ENCODE peak calls at places on chromosomes 13 and 19, in eight cellular contexts. One of them, this sample, is unnamed.

GRCh38 chr19:34851277-34851804 is 75.4 kb upstream of the ZNF30 start:
- DNase-seq in Right ventricle myocardium inferior: no peak
- DNase-seq in progenitor cell of endocrine pancreas: no peak
- DNase-seq in stimulated activated CD4-positive, alpha-beta T cell treated with anti-CD3 and anti-CD28 coated beads, Interleukin-1b, Interleukin-23, amount 100 ng/mL, for 24 hours: no peak
- DNase-seq in RWPE1: peak
- DNase-seq in fibroblast of mammary gland: no peak
- DNase-seq in PC-3: peak
- DNase-seq in fibroblast of gingiva: no peak
- DNase-seq in this sample: no peak

GRCh38 chr13:89380101-89380500 is 1708.9 kb downstream of the SLITRK5 start:
- DNase-seq in Right ventricle myocardium inferior: no peak
- DNase-seq in progenitor cell of endocrine pancreas: no peak
- DNase-seq in stimulated activated CD4-positive, alpha-beta T cell treated with anti-CD3 and anti-CD28 coated beads, Interleukin-1b, Interleukin-23, amount 100 ng/mL, for 24 hours: no peak
- DNase-seq in RWPE1: peak
- DNase-seq in fibroblast of mammary gland: no peak
- DNase-seq in PC-3: peak
- DNase-seq in fibroblast of gingiva: no peak
- DNase-seq in this sample: no peak

GRCh38 chr19:49065905-49066512 is 1.4 kb upstream of the NTF4 start:
- DNase-seq in Right ventricle myocardium inferior: no peak
- DNase-seq in progenitor cell of endocrine pancreas: no peak
- DNase-seq in stimulated activated CD4-positive, alpha-beta T cell treated with anti-CD3 and anti-CD28 coated beads, Interleukin-1b, Interleukin-23, amount 100 ng/mL, for 24 hours: no peak
- DNase-seq in RWPE1: no peak
- DNase-seq in fibroblast of mammary gland: no peak
- DNase-seq in PC-3: no peak
- DNase-seq in fibroblast of gingiva: no peak
- DNase-seq in this sample: no peak

GRCh38 chr19:55452381-55453325 is 8.8 kb downstream of the ISOC2 start:
- DNase-seq in Right ventricle myocardium inferior: peak
- DNase-seq in progenitor cell of endocrine pancreas: peak
- DNase-seq in stimulated activated CD4-positive, alpha-beta T cell treated with anti-CD3 and anti-CD28 coated beads, Interleukin-1b, Interleukin-23, amount 100 ng/mL, for 24 hours: no peak
- DNase-seq in RWPE1: peak
- DNase-seq in fibroblast of mammary gland: peak
- DNase-seq in PC-3: peak
- DNase-seq in fibroblast of gingiva: peak
- DNase-seq in this sample: peak

GRCh38 chr19:48196933-48197665 is 26.6 kb downstream of the ZSWIM9 start:
- DNase-seq in Right ventricle myocardium inferior: no peak
- DNase-seq in progenitor cell of endocrine pancreas: no peak
- DNase-seq in stimulated activated CD4-positive, alpha-beta T cell treated with anti-CD3 and anti-CD28 coated beads, Interleukin-1b, Interleukin-23, amount 100 ng/mL, for 24 hours: no peak
- DNase-seq in RWPE1: no peak
- DNase-seq in fibroblast of mammary gland: peak
- DNase-seq in PC-3: no peak
- DNase-seq in fibroblast of gingiva: no peak
- DNase-seq in this sample: no peak

GRCh38 chr19:50821248-50821612 is 2.4 kb downstream of the KLK1 start:
- DNase-seq in Right ventricle myocardium inferior: no peak
- DNase-seq in progenitor cell of endocrine pancreas: no peak
- DNase-seq in stimulated activated CD4-positive, alpha-beta T cell treated with anti-CD3 and anti-CD28 coated beads, Interleukin-1b, Interleukin-23, amount 100 ng/mL, for 24 hours: no peak
- DNase-seq in RWPE1: no peak
- DNase-seq in fibroblast of mammary gland: no peak
- DNase-seq in PC-3: no peak
- DNase-seq in fibroblast of gingiva: no peak
- DNase-seq in this sample: no peak

GRCh38 chr13:24230428-24231072 is 70.0 kb downstream of the SPATA13 start:
- DNase-seq in Right ventricle myocardium inferior: no peak
- DNase-seq in progenitor cell of endocrine pancreas: no peak
- DNase-seq in stimulated activated CD4-positive, alpha-beta T cell treated with anti-CD3 and anti-CD28 coated beads, Interleukin-1b, Interleukin-23, amount 100 ng/mL, for 24 hours: no peak
- DNase-seq in RWPE1: no peak
- DNase-seq in fibroblast of mammary gland: no peak
- DNase-seq in PC-3: no peak
- DNase-seq in fibroblast of gingiva: no peak
- DNase-seq in this sample: no peak

GRCh38 chr19:46786236-46787039 is 2.0 kb downstream of the SLC1A5 start:
- DNase-seq in Right ventricle myocardium inferior: peak
- DNase-seq in progenitor cell of endocrine pancreas: no peak
- DNase-seq in stimulated activated CD4-positive, alpha-beta T cell treated with anti-CD3 and anti-CD28 coated beads, Interleukin-1b, Interleukin-23, amount 100 ng/mL, for 24 hours: peak
- DNase-seq in RWPE1: peak
- DNase-seq in fibroblast of mammary gland: peak
- DNase-seq in PC-3: peak
- DNase-seq in fibroblast of gingiva: peak
- DNase-seq in this sample: no peak

GRCh38 chr13:34107814-34108213 is 289.9 kb downstream of the RFC3 start:
- DNase-seq in Right ventricle myocardium inferior: no peak
- DNase-seq in progenitor cell of endocrine pancreas: no peak
- DNase-seq in stimulated activated CD4-positive, alpha-beta T cell treated with anti-CD3 and anti-CD28 coated beads, Interleukin-1b, Interleukin-23, amount 100 ng/mL, for 24 hours: no peak
- DNase-seq in RWPE1: peak
- DNase-seq in fibroblast of mammary gland: peak
- DNase-seq in PC-3: no peak
- DNase-seq in fibroblast of gingiva: no peak
- DNase-seq in this sample: no peak

GRCh38 chr19:10662384-10663251 is 8.5 kb downstream of the ILF3 start:
- DNase-seq in Right ventricle myocardium inferior: no peak
- DNase-seq in progenitor cell of endocrine pancreas: no peak
- DNase-seq in stimulated activated CD4-positive, alpha-beta T cell treated with anti-CD3 and anti-CD28 coated beads, Interleukin-1b, Interleukin-23, amount 100 ng/mL, for 24 hours: no peak
- DNase-seq in RWPE1: no peak
- DNase-seq in fibroblast of mammary gland: peak
- DNase-seq in PC-3: no peak
- DNase-seq in fibroblast of gingiva: peak
- DNase-seq in this sample: no peak

GRCh38 chr19:34480971-34481821 is at the start of gene WTIP:
- DNase-seq in Right ventricle myocardium inferior: peak
- DNase-seq in progenitor cell of endocrine pancreas: peak
- DNase-seq in stimulated activated CD4-positive, alpha-beta T cell treated with anti-CD3 and anti-CD28 coated beads, Interleukin-1b, Interleukin-23, amount 100 ng/mL, for 24 hours: no peak
- DNase-seq in RWPE1: peak
- DNase-seq in fibroblast of mammary gland: peak
- DNase-seq in PC-3: peak
- DNase-seq in fibroblast of gingiva: peak
- DNase-seq in this sample: peak

GRCh38 chr19:1138121-1138520 is 34.3 kb downstream of the GPX4 start:
- DNase-seq in Right ventricle myocardium inferior: no peak
- DNase-seq in progenitor cell of endocrine pancreas: no peak
- DNase-seq in stimulated activated CD4-positive, alpha-beta T cell treated with anti-CD3 and anti-CD28 coated beads, Interleukin-1b, Interleukin-23, amount 100 ng/mL, for 24 hours: no peak
- DNase-seq in RWPE1: no peak
- DNase-seq in fibroblast of mammary gland: no peak
- DNase-seq in PC-3: no peak
- DNase-seq in fibroblast of gingiva: no peak
- DNase-seq in this sample: no peak

GRCh38 chr13:97567510-97568243 is 133.7 kb downstream of the RAP2A start:
- DNase-seq in Right ventricle myocardium inferior: no peak
- DNase-seq in progenitor cell of endocrine pancreas: no peak
- DNase-seq in stimulated activated CD4-positive, alpha-beta T cell treated with anti-CD3 and anti-CD28 coated beads, Interleukin-1b, Interleukin-23, amount 100 ng/mL, for 24 hours: no peak
- DNase-seq in RWPE1: peak
- DNase-seq in fibroblast of mammary gland: peak
- DNase-seq in PC-3: peak
- DNase-seq in fibroblast of gingiva: peak
- DNase-seq in this sample: no peak

GRCh38 chr13:48892311-48892710 is 83.4 kb upstream of the FNDC3A start:
- DNase-seq in Right ventricle myocardium inferior: no peak
- DNase-seq in progenitor cell of endocrine pancreas: no peak
- DNase-seq in stimulated activated CD4-positive, alpha-beta T cell treated with anti-CD3 and anti-CD28 coated beads, Interleukin-1b, Interleukin-23, amount 100 ng/mL, for 24 hours: no peak
- DNase-seq in RWPE1: peak
- DNase-seq in fibroblast of mammary gland: peak
- DNase-seq in PC-3: peak
- DNase-seq in fibroblast of gingiva: peak
- DNase-seq in this sample: no peak

GRCh38 chr13:114323349-114323748 is 9.0 kb downstream of the CHAMP1 start:
- DNase-seq in Right ventricle myocardium inferior: no peak
- DNase-seq in progenitor cell of endocrine pancreas: no peak
- DNase-seq in stimulated activated CD4-positive, alpha-beta T cell treated with anti-CD3 and anti-CD28 coated beads, Interleukin-1b, Interleukin-23, amount 100 ng/mL, for 24 hours: no peak
- DNase-seq in RWPE1: no peak
- DNase-seq in fibroblast of mammary gland: no peak
- DNase-seq in PC-3: no peak
- DNase-seq in fibroblast of gingiva: no peak
- DNase-seq in this sample: no peak

GRCh38 chr19:38538793-38539528 is 78.8 kb downstream of the MAP4K1 start:
- DNase-seq in Right ventricle myocardium inferior: no peak
- DNase-seq in progenitor cell of endocrine pancreas: no peak
- DNase-seq in stimulated activated CD4-positive, alpha-beta T cell treated with anti-CD3 and anti-CD28 coated beads, Interleukin-1b, Interleukin-23, amount 100 ng/mL, for 24 hours: no peak
- DNase-seq in RWPE1: no peak
- DNase-seq in fibroblast of mammary gland: no peak
- DNase-seq in PC-3: no peak
- DNase-seq in fibroblast of gingiva: no peak
- DNase-seq in this sample: no peak

GRCh38 chr13:113526466-113527220 is 36.1 kb upstream of the DCUN1D2 start:
- DNase-seq in Right ventricle myocardium inferior: no peak
- DNase-seq in progenitor cell of endocrine pancreas: no peak
- DNase-seq in stimulated activated CD4-positive, alpha-beta T cell treated with anti-CD3 and anti-CD28 coated beads, Interleukin-1b, Interleukin-23, amount 100 ng/mL, for 24 hours: no peak
- DNase-seq in RWPE1: no peak
- DNase-seq in fibroblast of mammary gland: no peak
- DNase-seq in PC-3: no peak
- DNase-seq in fibroblast of gingiva: no peak
- DNase-seq in this sample: no peak

GRCh38 chr13:27428160-27428559 is 3.7 kb downstream of the GTF3A start:
- DNase-seq in Right ventricle myocardium inferior: no peak
- DNase-seq in progenitor cell of endocrine pancreas: no peak
- DNase-seq in stimulated activated CD4-positive, alpha-beta T cell treated with anti-CD3 and anti-CD28 coated beads, Interleukin-1b, Interleukin-23, amount 100 ng/mL, for 24 hours: no peak
- DNase-seq in RWPE1: no peak
- DNase-seq in fibroblast of mammary gland: no peak
- DNase-seq in PC-3: no peak
- DNase-seq in fibroblast of gingiva: no peak
- DNase-seq in this sample: no peak

GRCh38 chr13:98810746-98811145 is 58.3 kb upstream of the SLC15A1 start:
- DNase-seq in Right ventricle myocardium inferior: no peak
- DNase-seq in progenitor cell of endocrine pancreas: no peak
- DNase-seq in stimulated activated CD4-positive, alpha-beta T cell treated with anti-CD3 and anti-CD28 coated beads, Interleukin-1b, Interleukin-23, amount 100 ng/mL, for 24 hours: no peak
- DNase-seq in RWPE1: no peak
- DNase-seq in fibroblast of mammary gland: no peak
- DNase-seq in PC-3: no peak
- DNase-seq in fibroblast of gingiva: no peak
- DNase-seq in this sample: no peak

GRCh38 chr13:35621989-35622388 is 145.5 kb upstream of the MAB21L1 start:
- DNase-seq in Right ventricle myocardium inferior: no peak
- DNase-seq in progenitor cell of endocrine pancreas: no peak
- DNase-seq in stimulated activated CD4-positive, alpha-beta T cell treated with anti-CD3 and anti-CD28 coated beads, Interleukin-1b, Interleukin-23, amount 100 ng/mL, for 24 hours: no peak
- DNase-seq in RWPE1: no peak
- DNase-seq in fibroblast of mammary gland: peak
- DNase-seq in PC-3: peak
- DNase-seq in fibroblast of gingiva: no peak
- DNase-seq in this sample: no peak

GRCh38 chr19:52518646-52519045 is 8.8 kb upstream of the ZNF808 start:
- DNase-seq in Right ventricle myocardium inferior: no peak
- DNase-seq in progenitor cell of endocrine pancreas: no peak
- DNase-seq in stimulated activated CD4-positive, alpha-beta T cell treated with anti-CD3 and anti-CD28 coated beads, Interleukin-1b, Interleukin-23, amount 100 ng/mL, for 24 hours: no peak
- DNase-seq in RWPE1: no peak
- DNase-seq in fibroblast of mammary gland: no peak
- DNase-seq in PC-3: no peak
- DNase-seq in fibroblast of gingiva: no peak
- DNase-seq in this sample: no peak

GRCh38 chr13:22126433-22127021 is 455.7 kb downstream of the FGF9 start:
- DNase-seq in Right ventricle myocardium inferior: no peak
- DNase-seq in progenitor cell of endocrine pancreas: no peak
- DNase-seq in stimulated activated CD4-positive, alpha-beta T cell treated with anti-CD3 and anti-CD28 coated beads, Interleukin-1b, Interleukin-23, amount 100 ng/mL, for 24 hours: no peak
- DNase-seq in RWPE1: no peak
- DNase-seq in fibroblast of mammary gland: no peak
- DNase-seq in PC-3: no peak
- DNase-seq in fibroblast of gingiva: no peak
- DNase-seq in this sample: no peak

GRCh38 chr13:90362718-90363117 is 984.8 kb upstream of the MIR17HG start:
- DNase-seq in Right ventricle myocardium inferior: no peak
- DNase-seq in progenitor cell of endocrine pancreas: no peak
- DNase-seq in stimulated activated CD4-positive, alpha-beta T cell treated with anti-CD3 and anti-CD28 coated beads, Interleukin-1b, Interleukin-23, amount 100 ng/mL, for 24 hours: no peak
- DNase-seq in RWPE1: no peak
- DNase-seq in fibroblast of mammary gland: peak
- DNase-seq in PC-3: no peak
- DNase-seq in fibroblast of gingiva: no peak
- DNase-seq in this sample: no peak

This sample was measured in smooth muscle cell of the brain vasculature.